ENCODE peak calls at places on chromosome 10, in five cellular contexts. N is fibroblast of lung, K is DMS153, L is GM03348, B is hepatocyte. O is an unnamed sample.

GRCh38 chr10:84076047-84076388 is 63.3 kb upstream of the GHITM start:
- DNase-seq in N (peak), K (no peak), L (peak), B (peak), O (no peak)

GRCh38 chr10:101766753-101767599 is 8.9 kb downstream of the FGF8 start:
- DNase-seq in N (no peak), K (no peak), L (no peak), B (no peak), O (no peak)

GRCh38 chr10:71270301-71270777 is 48.7 kb upstream of the SLC29A3 start:
- DNase-seq in N (peak), K (peak), L (peak), B (peak), O (peak)

GRCh38 chr10:132849546-132850031 is 63.6 kb upstream of the NKX6-2 start:
- DNase-seq in N (no peak), K (no peak), L (no peak), B (no peak), O (no peak)

GRCh38 chr10:34658934-34659333 is 156.2 kb downstream of the PARD3 start:
- DNase-seq in N (no peak), K (no peak), L (no peak), B (no peak), O (no peak)

GRCh38 chr10:43868362-43868672 is 219.6 kb upstream of the ZNF32 start:
- DNase-seq in N (no peak), K (no peak), L (no peak), B (no peak), O (no peak)

GRCh38 chr10:19628767-19629443 is 187.3 kb upstream of the PLXDC2 start:
- DNase-seq in N (peak), K (no peak), L (peak), B (no peak), O (no peak)

GRCh38 chr10:124532106-124532641 is 70.6 kb downstream of the LHPP start:
- DNase-seq in N (no peak), K (no peak), L (no peak), B (peak), O (peak)

GRCh38 chr10:44386546-44387052 is 1.7 kb upstream of the CXCL12 start:
- DNase-seq in N (peak), K (peak), L (peak), B (peak), O (peak)

GRCh38 chr10:88670497-88670896 is 6.3 kb downstream of the LIPF start:
- DNase-seq in N (no peak), K (no peak), L (no peak), B (no peak), O (no peak)